ENCODE peak calls at places on chromosomes 1 and 21, in ten cellular contexts. U is Calu3; Q is activated T-helper 1 cell treated with anti-CD3 and anti-CD28 coated beads, Interleukin-12 subunit alpha, Interleukin-12 subunit beta, Interleukin-2, Interleukin-4 antibody, amounts not matched to agents 30 ng/mL and 10 ng/mL and 1 ng/mL, durations not matched to agents 14 hours and 24 hours and 36 hours; M is stimulated activated CD4-positive, alpha-beta T cell treated with anti-CD3 and anti-CD28 coated beads, Interleukin-1b, Interleukin-23, amount 100 ng/mL, for 1 hour; D is tibial nerve; T is GM04504; Y is ELR; A is activated CD8-positive, alpha-beta T cell treated with anti-CD3 and anti-CD28 coated beads for 36 hours; R is activated CD4-positive, alpha-beta T cell treated with anti-CD3 and anti-CD28 coated beads, Interleukin-2, amount 50 U/mL, for 1 hour; C is EH. H is an unnamed sample.

GRCh38 chr1:87826639-87827345 is 498.1 kb downstream of the LMO4 start:
- DNase-seq in R (no peak), A (peak), C (peak), U (no peak), T (peak), M (no peak), D (peak), Y (peak), Q (no peak), H (peak)

GRCh38 chr21:21230672-21231071 is 232.5 kb downstream of the NCAM2 start:
- DNase-seq in R (no peak), U (no peak), T (no peak), Q (no peak), A (no peak), C (peak), Y (peak), M (no peak), D (no peak), H (peak)

GRCh38 chr1:229124471-229125198 is 146.3 kb upstream of the RAB4A start:
- DNase-seq in R (no peak), T (no peak), Y (no peak), Q (no peak), U (peak), D (no peak), C (no peak), A (no peak), M (no peak), H (no peak)

GRCh38 chr1:23459338-23459757 is 24.6 kb downstream of the ASAP3 start:
- DNase-seq in R (no peak), Q (no peak), A (no peak), T (no peak), Y (no peak), M (no peak), D (no peak), C (no peak), U (no peak), H (no peak)

GRCh38 chr1:83818916-83819315 is 180.0 kb downstream of the TTLL7 start:
- DNase-seq in C (peak), A (no peak), Q (no peak), Y (peak), R (no peak), T (peak), M (no peak), U (no peak), D (no peak), H (peak)

GRCh38 chr1:227728059-227728891 is 6.8 kb downstream of the JMJD4 start:
- DNase-seq in A (peak), R (peak), T (no peak), U (peak), M (no peak), C (peak), Y (peak), D (peak), Q (peak), H (peak)

GRCh38 chr1:162676087-162676486 is 43.8 kb downstream of the DDR2 start:
- DNase-seq in M (no peak), Y (peak), C (peak), U (no peak), D (no peak), A (no peak), T (peak), R (no peak), Q (no peak), H (peak)

GRCh38 chr1:117205368-117205767 is 5.4 kb downstream of the VTCN1 start:
- DNase-seq in C (peak), A (no peak), Y (no peak), D (no peak), T (no peak), R (no peak), M (no peak), Q (no peak), U (no peak), H (no peak)

GRCh38 chr1:161001068-161001467 is 19.9 kb downstream of the F11R start:
- DNase-seq in Q (no peak), U (no peak), R (no peak), Y (no peak), C (no peak), D (no peak), A (no peak), M (no peak), T (no peak), H (no peak)

GRCh38 chr1:204923209-204923608 is 52.5 kb downstream of the NFASC start:
- DNase-seq in D (no peak), R (no peak), C (no peak), T (no peak), U (no peak), Q (no peak), M (no peak), A (no peak), Y (no peak), H (no peak)

GRCh38 chr1:66271216-66271903 is 262.6 kb upstream of the SGIP1 start:
- DNase-seq in A (peak), M (no peak), R (no peak), U (peak), Q (no peak), Y (peak), C (peak), D (peak), T (peak), H (peak)

GRCh38 chr1:83845437-83846071 is 153.4 kb downstream of the TTLL7 start:
- DNase-seq in R (no peak), Q (no peak), T (no peak), Y (no peak), D (no peak), M (no peak), U (no peak), C (peak), A (no peak), H (no peak)

GRCh38 chr1:168629466-168629865 is 53.1 kb downstream of the XCL1 start:
- DNase-seq in D (no peak), U (no peak), C (no peak), Q (no peak), A (no peak), Y (no peak), M (no peak), R (no peak), T (no peak), H (no peak)

GRCh38 chr1:246550402-246550801 is 15.7 kb downstream of the TFB2M start:
- DNase-seq in U (no peak), A (no peak), R (no peak), Y (no peak), D (no peak), T (no peak), M (no peak), Q (no peak), C (no peak), H (no peak)

GRCh38 chr1:35047188-35047858 is 15.6 kb upstream of the ZMYM6 start:
- DNase-seq in A (no peak), C (peak), R (no peak), Q (no peak), U (no peak), M (no peak), T (peak), Y (peak), D (no peak), H (peak)

GRCh38 chr1:28115267-28115666 is 26.9 kb upstream of the EYA3 start:
- DNase-seq in D (no peak), U (peak), Y (no peak), Q (peak), T (no peak), M (no peak), C (peak), R (no peak), A (peak), H (no peak)

GRCh38 chr1:215156232-215156631 is 73.7 kb downstream of the KCNK2 start:
- DNase-seq in M (no peak), U (no peak), C (peak), T (no peak), Q (no peak), D (no peak), A (no peak), Y (peak), R (no peak), H (peak)

GRCh38 chr1:184283999-184284398 is 102.8 kb upstream of the C1orf21 start:
- DNase-seq in U (no peak), A (no peak), Q (no peak), D (no peak), C (peak), Y (no peak), T (peak), R (no peak), M (no peak), H (no peak)

GRCh38 chr1:74767490-74767889 is 34.5 kb downstream of the TYW3 start:
- DNase-seq in Y (peak), C (peak), D (no peak), M (no peak), R (no peak), T (no peak), A (peak), Q (no peak), U (peak), H (peak)

GRCh38 chr1:46037597-46037936 is 94.9 kb downstream of the PIK3R3 start:
- DNase-seq in M (no peak), A (no peak), D (no peak), C (no peak), R (no peak), T (no peak), U (no peak), Q (no peak), Y (peak), H (no peak)

GRCh38 chr21:39721885-39722284 is 23.1 kb upstream of the IGSF5 start:
- DNase-seq in R (no peak), T (no peak), A (no peak), D (no peak), Q (no peak), U (no peak), M (no peak), Y (no peak), C (no peak), H (no peak)

GRCh38 chr21:37064841-37065240 is 8.0 kb downstream of the PIGP start:
- DNase-seq in Q (no peak), T (no peak), M (no peak), D (no peak), R (no peak), U (no peak), A (no peak), C (peak), Y (no peak), H (no peak)

GRCh38 chr1:87794788-87795614 is 466.3 kb downstream of the LMO4 start:
- DNase-seq in Q (no peak), C (peak), T (no peak), U (peak), D (no peak), R (no peak), M (no peak), A (no peak), Y (peak), H (peak)

GRCh38 chr1:230140221-230141001 is 73.4 kb downstream of the GALNT2 start:
- DNase-seq in Y (peak), T (no peak), U (no peak), M (no peak), Q (no peak), R (no peak), C (peak), A (no peak), D (no peak), H (no peak)

GRCh38 chr1:232655041-232655745 is 25.3 kb upstream of the SIPA1L2 start:
- DNase-seq in D (no peak), Y (peak), T (no peak), C (no peak), A (no peak), Q (no peak), M (no peak), R (no peak), U (no peak), H (peak)

GRCh38 chr1:1033009-1033587 is 13.2 kb downstream of the AGRN start:
- DNase-seq in Q (peak), C (peak), A (peak), Y (peak), T (no peak), R (peak), U (no peak), D (no peak), M (peak), H (no peak)

GRCh38 chr1:236143104-236143948 is 987 bp downstream of the GPR137B start:
- DNase-seq in Q (no peak), A (peak), Y (peak), D (no peak), M (no peak), C (peak), U (no peak), R (peak), T (peak), H (peak)

GRCh38 chr1:192489748-192490147 is 85.8 kb upstream of the RGS1 start:
- DNase-seq in D (no peak), U (peak), M (no peak), R (no peak), Y (peak), Q (no peak), C (peak), A (peak), T (peak), H (peak)

GRCh38 chr1:153532161-153532560 is 3.6 kb downstream of the S100A6 start:
- DNase-seq in C (no peak), A (peak), Y (peak), M (no peak), T (no peak), Q (no peak), D (no peak), R (no peak), U (no peak), H (no peak)

GRCh38 chr1:112520166-112520565 is 11.4 kb downstream of the WNT2B start:
- DNase-seq in C (peak), T (no peak), Y (peak), M (no peak), A (no peak), U (no peak), R (no peak), D (no peak), Q (no peak), H (no peak)

GRCh38 chr1:225449774-225450173 is 21.9 kb upstream of the LBR start:
- DNase-seq in Y (no peak), T (no peak), U (no peak), R (no peak), C (no peak), Q (no peak), D (no peak), M (no peak), A (no peak), H (no peak)